ENCODE peak calls at places on chromosome 2, in eight cellular contexts. X is stimulated activated CD8-positive, alpha-beta memory T cell treated with anti-CD3 and anti-CD28 coated beads, Interleukin-7, amount 100 ng/mL, for 4 hours; F is astrocyte of the spinal cord; Y is Daoy; A is activated CD4-positive, alpha-beta T cell treated with anti-CD3 and anti-CD28 coated beads, Interleukin-2, amount 50 U/mL, for 1 hour; G is NCI-H774; R is OCI-LY7; K is A673. J is an unnamed sample.

GRCh38 chr2:65377556-65378307 is 54.7 kb downstream of the SPRED2 start:
- DNase-seq in X (no peak), F (peak; percentile 75), Y (peak; percentile 87), A (no peak), G (no peak), R (no peak), K (peak; percentile 52), J (peak; percentile 86)

GRCh38 chr2:37570773-37571570 is 100.5 kb downstream of the CDC42EP3 start:
- DNase-seq in X (no peak), F (peak; percentile 80), Y (peak; percentile 94), A (no peak), G (no peak), R (no peak), K (no peak), J (peak; percentile 78)

GRCh38 chr2:228540976-228541375 is 359.5 kb upstream of the SPHKAP start:
- DNase-seq in X (no peak), F (no peak), Y (no peak), A (no peak), G (no peak), R (no peak), K (no peak), J (no peak)

GRCh38 chr2:237551071-237551574 is 15.3 kb upstream of the PRLH start:
- DNase-seq in X (no peak), F (no peak), Y (no peak), A (no peak), G (no peak), R (no peak), K (no peak), J (no peak)

GRCh38 chr2:96550787-96551604 is 14.4 kb downstream of the ARID5A start:
- DNase-seq in X (no peak), F (peak; percentile 42), Y (no peak), A (no peak), G (no peak), R (no peak), K (no peak), J (no peak)

GRCh38 chr2:132416080-132416911 is at the start of gene GPR39:
- DNase-seq in X (no peak), F (peak; percentile 98), Y (peak; percentile 99), A (no peak), G (peak; percentile 89), R (no peak), K (peak; percentile 75), J (peak; percentile 99)

GRCh38 chr2:205743982-205744644 is 61.8 kb downstream of the NRP2 start:
- DNase-seq in X (no peak), F (peak; percentile 62), Y (no peak), A (no peak), G (no peak), R (no peak), K (no peak), J (peak; percentile 65)

GRCh38 chr2:227325824-227326195 is 759 bp downstream of the MFF start:
- DNase-seq in X (no peak), F (peak; percentile 57), Y (peak; percentile 52), A (no peak), G (no peak), R (peak; percentile 26), K (peak; percentile 28), J (peak; percentile 62)

GRCh38 chr2:16022548-16023240 is 82.3 kb downstream of the MYCN start:
- DNase-seq in X (no peak), F (no peak), Y (no peak), A (no peak), G (no peak), R (no peak), K (no peak), J (no peak)

GRCh38 chr2:128496700-128497099 is 178.0 kb upstream of the HS6ST1 start:
- DNase-seq in X (no peak), F (no peak), Y (no peak), A (no peak), G (no peak), R (no peak), K (no peak), J (no peak)

GRCh38 chr2:231370749-231371429 is 24.6 kb upstream of the B3GNT7 start:
- DNase-seq in X (no peak), F (no peak), Y (no peak), A (no peak), G (no peak), R (no peak), K (no peak), J (no peak)

GRCh38 chr2:220451438-220451837 is 824.0 kb downstream of the SLC4A3 start:
- DNase-seq in X (no peak), F (no peak), Y (no peak), A (no peak), G (no peak), R (no peak), K (no peak), J (no peak)

GRCh38 chr2:64748561-64748960 is 94.8 kb upstream of the SERTAD2 start:
- DNase-seq in X (no peak), F (no peak), Y (no peak), A (no peak), G (no peak), R (peak; percentile 60), K (no peak), J (no peak)

GRCh38 chr2:240269380-240269779 is 128.9 kb upstream of the OTOS start:
- DNase-seq in X (no peak), F (no peak), Y (no peak), A (no peak), G (no peak), R (no peak), K (no peak), J (no peak)

GRCh38 chr2:176565641-176566323 is 296.5 kb downstream of the MTX2 start:
- DNase-seq in X (no peak), F (peak; percentile 16), Y (no peak), A (no peak), G (peak; percentile 88), R (no peak), K (no peak), J (peak; percentile 8)

GRCh38 chr2:218397502-218398436 is 1.9 kb upstream of the CTDSP1 start:
- DNase-seq in X (peak; percentile 42), F (peak; percentile 68), Y (peak; percentile 85), A (peak; percentile 41), G (peak; percentile 52), R (peak; percentile 73), K (peak; percentile 84), J (peak; percentile 75)

GRCh38 chr2:121210691-121211090 is 74.3 kb downstream of the TFCP2L1 start:
- DNase-seq in X (no peak), F (no peak), Y (peak; percentile 20), A (no peak), G (no peak), R (no peak), K (no peak), J (peak; percentile 31)

GRCh38 chr2:188784269-188784762 is 189.9 kb upstream of the COL3A1 start:
- DNase-seq in X (no peak), F (no peak), Y (no peak), A (no peak), G (no peak), R (no peak), K (no peak), J (no peak)

GRCh38 chr2:198309673-198310280 is 505.4 kb downstream of the PLCL1 start:
- DNase-seq in X (peak; percentile 9), F (peak; percentile 52), Y (peak; percentile 44), A (peak; percentile 47), G (peak; percentile 40), R (peak; percentile 72), K (peak; percentile 72), J (peak; percentile 76)

GRCh38 chr2:159285929-159286708 is at the start of gene WDSUB1:
- DNase-seq in X (peak; percentile 40), F (peak; percentile 56), Y (peak; percentile 77), A (peak; percentile 12), G (peak; percentile 37), R (no peak), K (peak; percentile 50), J (peak; percentile 89)